ENCODE peak calls at places on chromosomes 5 and 9, in ten cellular contexts. One of them, this sample, is unnamed.

GRCh38 chr9:134601764-134602163 is 39.8 kb upstream of the COL5A1 start:
- DNase-seq in AG09309: no peak
- DNase-seq in glutamatergic neuron: no peak
- DNase-seq in astrocyte: peak
- DNase-seq in H1: no peak
- DNase-seq in HepG2: no peak
- DNase-seq in CD8-positive, alpha-beta T cell: no peak
- DNase-seq in heart left ventricle: no peak
- DNase-seq in A549: no peak
- DNase-seq in neural progenitor cell: no peak
- DNase-seq in this sample: no peak

GRCh38 chr5:151651997-151652645 is 34.6 kb downstream of the SPARC start:
- DNase-seq in AG09309: no peak
- DNase-seq in glutamatergic neuron: peak
- DNase-seq in astrocyte: no peak
- DNase-seq in H1: peak
- DNase-seq in HepG2: peak
- DNase-seq in CD8-positive, alpha-beta T cell: peak
- DNase-seq in heart left ventricle: peak
- DNase-seq in A549: peak
- DNase-seq in neural progenitor cell: peak
- DNase-seq in this sample: peak

GRCh38 chr9:98903938-98904560 is 39.7 kb upstream of the COL15A1 start:
- DNase-seq in AG09309: no peak
- DNase-seq in glutamatergic neuron: no peak
- DNase-seq in astrocyte: no peak
- DNase-seq in H1: no peak
- DNase-seq in HepG2: no peak
- DNase-seq in CD8-positive, alpha-beta T cell: no peak
- DNase-seq in heart left ventricle: peak
- DNase-seq in A549: no peak
- DNase-seq in neural progenitor cell: no peak
- DNase-seq in this sample: no peak

GRCh38 chr9:97773723-97774122 is 76.6 kb upstream of the XPA start:
- DNase-seq in AG09309: no peak
- DNase-seq in glutamatergic neuron: no peak
- DNase-seq in astrocyte: peak
- DNase-seq in H1: no peak
- DNase-seq in HepG2: no peak
- DNase-seq in CD8-positive, alpha-beta T cell: no peak
- DNase-seq in heart left ventricle: no peak
- DNase-seq in A549: no peak
- DNase-seq in neural progenitor cell: no peak
- DNase-seq in this sample: peak

GRCh38 chr5:179858241-179858585 is 404 bp downstream of the MRNIP start:
- DNase-seq in AG09309: no peak
- DNase-seq in glutamatergic neuron: peak
- DNase-seq in astrocyte: peak
- DNase-seq in H1: no peak
- DNase-seq in HepG2: peak
- DNase-seq in CD8-positive, alpha-beta T cell: peak
- DNase-seq in heart left ventricle: no peak
- DNase-seq in A549: no peak
- DNase-seq in neural progenitor cell: peak
- DNase-seq in this sample: peak

GRCh38 chr9:116837038-116837998 is 150.2 kb downstream of the TRIM32 start:
- DNase-seq in AG09309: no peak
- DNase-seq in glutamatergic neuron: no peak
- DNase-seq in astrocyte: no peak
- DNase-seq in H1: no peak
- DNase-seq in HepG2: no peak
- DNase-seq in CD8-positive, alpha-beta T cell: no peak
- DNase-seq in heart left ventricle: no peak
- DNase-seq in A549: no peak
- DNase-seq in neural progenitor cell: peak
- DNase-seq in this sample: peak

GRCh38 chr5:88826959-88827585 is 55.9 kb downstream of the MEF2C start:
- DNase-seq in AG09309: peak
- DNase-seq in glutamatergic neuron: no peak
- DNase-seq in astrocyte: peak
- DNase-seq in H1: no peak
- DNase-seq in HepG2: no peak
- DNase-seq in CD8-positive, alpha-beta T cell: no peak
- DNase-seq in heart left ventricle: peak
- DNase-seq in A549: no peak
- DNase-seq in neural progenitor cell: no peak
- DNase-seq in this sample: peak

GRCh38 chr9:25681270-25681669 is 3.0 kb upstream of the TUSC1 start:
- DNase-seq in AG09309: peak
- DNase-seq in glutamatergic neuron: no peak
- DNase-seq in astrocyte: peak
- DNase-seq in H1: no peak
- DNase-seq in HepG2: no peak
- DNase-seq in CD8-positive, alpha-beta T cell: no peak
- DNase-seq in heart left ventricle: no peak
- DNase-seq in A549: no peak
- DNase-seq in neural progenitor cell: no peak
- DNase-seq in this sample: no peak

GRCh38 chr5:176400382-176401156 is 12.0 kb downstream of the HIGD2A start:
- DNase-seq in AG09309: no peak
- DNase-seq in glutamatergic neuron: no peak
- DNase-seq in astrocyte: no peak
- DNase-seq in H1: no peak
- DNase-seq in HepG2: no peak
- DNase-seq in CD8-positive, alpha-beta T cell: no peak
- DNase-seq in heart left ventricle: no peak
- DNase-seq in A549: peak
- DNase-seq in neural progenitor cell: no peak
- DNase-seq in this sample: peak

GRCh38 chr5:141094481-141095262 is at the start of gene PCDHB2:
- DNase-seq in AG09309: peak
- DNase-seq in glutamatergic neuron: peak
- DNase-seq in astrocyte: peak
- DNase-seq in H1: peak
- DNase-seq in HepG2: peak
- DNase-seq in CD8-positive, alpha-beta T cell: no peak
- DNase-seq in heart left ventricle: peak
- DNase-seq in A549: peak
- DNase-seq in neural progenitor cell: peak
- DNase-seq in this sample: no peak

GRCh38 chr5:10530601-10531320 is 33.1 kb upstream of the ANKRD33B start:
- DNase-seq in AG09309: no peak
- DNase-seq in glutamatergic neuron: no peak
- DNase-seq in astrocyte: no peak
- DNase-seq in H1: no peak
- DNase-seq in HepG2: no peak
- DNase-seq in CD8-positive, alpha-beta T cell: no peak
- DNase-seq in heart left ventricle: no peak
- DNase-seq in A549: no peak
- DNase-seq in neural progenitor cell: no peak
- DNase-seq in this sample: no peak

GRCh38 chr5:65861830-65862241 is 64.5 kb upstream of the ERBIN start:
- DNase-seq in AG09309: peak
- DNase-seq in glutamatergic neuron: no peak
- DNase-seq in astrocyte: peak
- DNase-seq in H1: no peak
- DNase-seq in HepG2: no peak
- DNase-seq in CD8-positive, alpha-beta T cell: no peak
- DNase-seq in heart left ventricle: no peak
- DNase-seq in A549: peak
- DNase-seq in neural progenitor cell: no peak
- DNase-seq in this sample: peak

DNA sequence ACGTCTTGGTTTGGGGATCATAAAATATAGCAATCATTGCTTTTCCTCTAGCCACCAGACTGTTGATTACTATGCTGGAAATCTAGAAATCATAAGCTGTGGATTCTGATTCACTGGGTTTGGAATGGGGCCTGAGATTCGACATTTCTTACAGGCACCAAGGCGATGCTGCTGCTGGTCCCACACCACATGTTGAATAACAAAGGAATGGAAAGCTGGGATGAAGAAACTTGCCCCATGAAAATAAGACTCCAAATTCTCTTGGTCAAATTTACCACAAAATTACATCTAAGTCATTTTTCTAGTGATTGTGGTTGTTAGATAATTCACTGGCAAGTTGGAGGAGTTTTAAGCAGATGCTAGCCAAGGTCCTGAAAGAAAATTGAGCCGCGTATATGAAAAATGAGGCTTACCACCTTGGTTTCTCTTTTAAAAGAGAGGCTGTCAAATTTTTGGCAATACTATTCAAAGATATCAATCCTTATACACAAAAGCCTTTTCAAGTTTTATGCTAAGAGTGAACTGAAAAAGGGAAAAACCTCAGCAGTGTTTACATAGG is 23.0 kb upstream of the MEIKIN start:
- DNase-seq in AG09309: no peak
- DNase-seq in glutamatergic neuron: no peak
- DNase-seq in astrocyte: peak
- DNase-seq in H1: no peak
- DNase-seq in HepG2: no peak
- DNase-seq in CD8-positive, alpha-beta T cell: no peak
- DNase-seq in heart left ventricle: no peak
- DNase-seq in A549: no peak
- DNase-seq in neural progenitor cell: no peak
- DNase-seq in this sample: no peak
- TF ChIP-seq CTCF in AG09309: no peak
- TF ChIP-seq CTCF in glutamatergic neuron: no peak
- TF ChIP-seq CTCF in astrocyte: no peak
- TF ChIP-seq CTCF in H1: no peak
- TF ChIP-seq CTCF in HepG2: no peak
- TF ChIP-seq CTCF in CD8-positive, alpha-beta T cell: no peak
- TF ChIP-seq CTCF in heart left ventricle: no peak
- TF ChIP-seq CTCF in A549: no peak
- TF ChIP-seq CTCF in neural progenitor cell: no peak
- TF ChIP-seq CTCF in this sample: no peak

GRCh38 chr5:157914389-157914788 is 55.4 kb upstream of the CLINT1 start:
- DNase-seq in AG09309: no peak
- DNase-seq in glutamatergic neuron: no peak
- DNase-seq in astrocyte: no peak
- DNase-seq in H1: no peak
- DNase-seq in HepG2: no peak
- DNase-seq in CD8-positive, alpha-beta T cell: no peak
- DNase-seq in heart left ventricle: no peak
- DNase-seq in A549: no peak
- DNase-seq in neural progenitor cell: no peak
- DNase-seq in this sample: no peak
- TF ChIP-seq CTCF in AG09309: no peak
- TF ChIP-seq CTCF in glutamatergic neuron: no peak
- TF ChIP-seq CTCF in astrocyte: no peak
- TF ChIP-seq CTCF in H1: no peak
- TF ChIP-seq CTCF in HepG2: no peak
- TF ChIP-seq CTCF in CD8-positive, alpha-beta T cell: no peak
- TF ChIP-seq CTCF in heart left ventricle: no peak
- TF ChIP-seq CTCF in A549: no peak
- TF ChIP-seq CTCF in neural progenitor cell: no peak
- TF ChIP-seq CTCF in this sample: no peak

DNA sequence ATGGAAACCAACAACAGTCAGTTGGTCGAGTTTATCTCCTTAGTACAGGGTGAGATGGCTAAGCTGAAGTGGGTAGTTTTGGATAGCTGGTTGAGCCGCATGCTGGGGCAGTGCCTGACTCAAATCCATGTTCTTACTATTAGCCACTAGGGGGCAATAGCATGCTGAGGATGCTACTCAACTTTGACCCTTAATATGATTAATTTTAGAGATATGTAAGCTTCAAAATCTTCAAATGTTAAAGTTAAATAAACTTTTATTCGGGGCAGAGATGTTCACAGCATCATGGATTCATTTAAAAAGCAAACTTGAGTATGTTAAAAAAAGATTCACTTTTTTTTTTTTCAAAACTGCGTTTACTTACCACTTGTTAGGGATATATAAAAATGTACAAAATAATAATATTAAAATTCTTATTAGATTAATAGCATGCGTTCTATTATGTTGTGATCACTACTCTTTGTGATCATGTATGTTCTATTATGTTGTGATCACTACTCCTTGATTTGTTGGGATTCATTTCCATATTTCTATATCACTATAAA is 57.0 kb downstream of the C9orf153 start:
- DNase-seq in AG09309: peak
- DNase-seq in glutamatergic neuron: peak
- DNase-seq in astrocyte: peak
- DNase-seq in H1: no peak
- DNase-seq in HepG2: peak
- DNase-seq in CD8-positive, alpha-beta T cell: no peak
- DNase-seq in heart left ventricle: no peak
- DNase-seq in A549: peak
- DNase-seq in neural progenitor cell: peak
- DNase-seq in this sample: peak
- TF ChIP-seq CTCF in AG09309: peak
- TF ChIP-seq CTCF in glutamatergic neuron: peak
- TF ChIP-seq CTCF in astrocyte: peak
- TF ChIP-seq CTCF in H1: peak
- TF ChIP-seq CTCF in HepG2: peak
- TF ChIP-seq CTCF in CD8-positive, alpha-beta T cell: peak
- TF ChIP-seq CTCF in heart left ventricle: peak
- TF ChIP-seq CTCF in A549: peak
- TF ChIP-seq CTCF in neural progenitor cell: peak
- TF ChIP-seq CTCF in this sample: peak

GRCh38 chr5:20538341-20538740 is 550.3 kb upstream of the CDH18 start:
- DNase-seq in AG09309: no peak
- DNase-seq in glutamatergic neuron: no peak
- DNase-seq in astrocyte: peak
- DNase-seq in H1: no peak
- DNase-seq in HepG2: no peak
- DNase-seq in CD8-positive, alpha-beta T cell: no peak
- DNase-seq in heart left ventricle: no peak
- DNase-seq in A549: no peak
- DNase-seq in neural progenitor cell: no peak
- DNase-seq in this sample: no peak

GRCh38 chr5:20536339-20536738 is 548.3 kb upstream of the CDH18 start:
- DNase-seq in AG09309: no peak
- DNase-seq in glutamatergic neuron: no peak
- DNase-seq in astrocyte: no peak
- DNase-seq in H1: no peak
- DNase-seq in HepG2: no peak
- DNase-seq in CD8-positive, alpha-beta T cell: no peak
- DNase-seq in heart left ventricle: no peak
- DNase-seq in A549: no peak
- DNase-seq in neural progenitor cell: no peak
- DNase-seq in this sample: no peak

GRCh38 chr5:20536813-20537212 is 548.8 kb upstream of the CDH18 start:
- DNase-seq in AG09309: no peak
- DNase-seq in glutamatergic neuron: no peak
- DNase-seq in astrocyte: no peak
- DNase-seq in H1: no peak
- DNase-seq in HepG2: no peak
- DNase-seq in CD8-positive, alpha-beta T cell: no peak
- DNase-seq in heart left ventricle: no peak
- DNase-seq in A549: no peak
- DNase-seq in neural progenitor cell: no peak
- DNase-seq in this sample: no peak

DNA sequence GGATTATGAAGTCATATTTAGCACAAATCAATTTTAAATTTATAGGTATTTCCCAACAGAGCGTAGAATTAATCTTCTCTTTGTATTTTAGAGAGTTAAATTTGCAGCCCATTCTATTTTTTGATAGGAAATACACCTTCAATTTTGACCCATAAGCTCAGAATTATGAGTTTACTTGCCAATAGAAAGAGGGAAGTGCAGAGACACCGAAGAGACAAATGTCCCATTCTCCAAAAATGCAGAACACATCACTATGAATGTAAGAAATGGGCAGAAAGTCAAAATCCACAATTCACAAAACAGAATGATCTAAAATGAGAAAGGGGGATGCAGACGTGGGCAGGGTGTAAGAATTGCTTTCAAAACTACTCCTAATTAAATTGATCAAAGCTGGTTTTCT is 549.9 kb upstream of the CDH18 start:
- DNase-seq in AG09309: no peak
- DNase-seq in glutamatergic neuron: no peak
- DNase-seq in astrocyte: no peak
- DNase-seq in H1: no peak
- DNase-seq in HepG2: no peak
- DNase-seq in CD8-positive, alpha-beta T cell: no peak
- DNase-seq in heart left ventricle: no peak
- DNase-seq in A549: no peak
- DNase-seq in neural progenitor cell: no peak
- DNase-seq in this sample: no peak
- TF ChIP-seq CTCF in AG09309: no peak
- TF ChIP-seq CTCF in glutamatergic neuron: no peak
- TF ChIP-seq CTCF in astrocyte: no peak
- TF ChIP-seq CTCF in H1: no peak
- TF ChIP-seq CTCF in HepG2: no peak
- TF ChIP-seq CTCF in CD8-positive, alpha-beta T cell: no peak
- TF ChIP-seq CTCF in heart left ventricle: no peak
- TF ChIP-seq CTCF in A549: no peak
- TF ChIP-seq CTCF in neural progenitor cell: no peak
- TF ChIP-seq CTCF in this sample: no peak

This sample was measured in Calu3.